ENCODE peak calls at places on chromosomes 6 and 20, in four cellular contexts. Y, T, S and G are unnamed samples.
A peak's percentile ranks its signal among the peaks of the same experiment; 100 is the strongest.

GRCh38 chr6:147022041-147022440 is 182.2 kb upstream of the STXBP5 start:
- DNase-seq in Y (peak; percentile 46), T (no peak), S (no peak), G (peak; percentile 70)

GRCh38 chr20:5658897-5659296 is 91.3 kb upstream of the SHLD1 start:
- DNase-seq in Y (peak; percentile 96), T (peak; percentile 33), S (peak; percentile 37), G (peak; percentile 80)

GRCh38 chr6:153170511-153170910 is 39.4 kb upstream of the RGS17 start:
- DNase-seq in Y (peak; percentile 84), T (no peak), S (no peak), G (peak; percentile 27)

GRCh38 chr20:58069796-58070663 is 158.4 kb downstream of the ANKRD60 start:
- DNase-seq in Y (no peak), T (no peak), S (no peak), G (no peak)

GRCh38 chr6:16769986-16770376 is 8.7 kb upstream of the ATXN1 start:
- DNase-seq in Y (peak; percentile 82), T (no peak), S (no peak), G (peak; percentile 92)

GRCh38 chr20:6699931-6700562 is 67.4 kb upstream of the BMP2 start:
- DNase-seq in Y (no peak), T (no peak), S (no peak), G (no peak)

GRCh38 chr6:71349395-71349794 is 60.8 kb downstream of the OGFRL1 start:
- DNase-seq in Y (peak; percentile 74), T (no peak), S (no peak), G (peak; percentile 71)

GRCh38 chr6:65088575-65088974 is 618.5 kb downstream of the EYS start:
- DNase-seq in Y (no peak), T (no peak), S (no peak), G (no peak)

GRCh38 chr6:5398530-5398929 is 137.2 kb downstream of the FARS2 start:
- DNase-seq in Y (peak; percentile 74), T (no peak), S (no peak), G (peak; percentile 42)

GRCh38 chr6:168133186-168133585 is 54.2 kb upstream of the FRMD1 start:
- DNase-seq in Y (peak; percentile 54), T (peak; percentile 47), S (no peak), G (peak; percentile 54)

GRCh38 chr6:16741112-16742016 is 19.9 kb downstream of the ATXN1 start:
- DNase-seq in Y (peak; percentile 96), T (no peak), S (no peak), G (peak; percentile 96)

GRCh38 chr6:135568366-135568765 is 70.8 kb upstream of the AHI1 start:
- DNase-seq in Y (peak; percentile 81), T (no peak), S (peak; percentile 52), G (peak; percentile 91)

GRCh38 chr6:47298475-47298874 is 11.2 kb downstream of the TNFRSF21 start:
- DNase-seq in Y (no peak), T (no peak), S (no peak), G (no peak)
- H3K4me3 ChIP-seq in Y (no peak overlapping the region), T (no peak overlapping the region), S (no peak overlapping the region), G (no peak overlapping the region)

GRCh38 chr20:24207803-24208300 is 219.3 kb upstream of the GGTLC1 start:
- DNase-seq in Y (no peak), T (no peak), S (no peak), G (no peak)

GRCh38 chr20:24206995-24207394 is 218.4 kb upstream of the GGTLC1 start:
- DNase-seq in Y (peak; percentile 2), T (no peak), S (no peak), G (no peak)

GRCh38 chr20:24212494-24212893 is 223.9 kb upstream of the GGTLC1 start:
- DNase-seq in Y (no peak), T (no peak), S (no peak), G (no peak)

GRCh38 chr20:24211972-24212371 is 223.4 kb upstream of the GGTLC1 start:
- DNase-seq in Y (no peak), T (no peak), S (no peak), G (no peak)

GRCh38 chr20:24208652-24209051 is 220.1 kb upstream of the GGTLC1 start:
- DNase-seq in Y (no peak), T (no peak), S (no peak), G (no peak)
- TF ChIP-seq CTCF in Y (no peak), T (no peak), S (no peak), G (no peak)

GRCh38 chr6:36120539-36120938 is 9.8 kb upstream of the MAPK13 start:
- DNase-seq in Y (no peak), T (no peak), S (peak; percentile 7), G (no peak)
- H3K4me3 ChIP-seq in Y (no peak overlapping the region), T (no peak overlapping the region), S (no peak overlapping the region), G (no peak overlapping the region)

GRCh38 chr6:3209114-3210023 is 18.1 kb downstream of the TUBB2B start:
- DNase-seq in Y (peak; percentile 98), T (no peak), S (peak; percentile 12), G (peak; percentile 96)
- TF ChIP-seq CTCF in Y (peak; percentile 22), T (no peak), S (no peak), G (peak; percentile 32)

GRCh38 chr20:437787-438486 is 24.4 kb downstream of the TBC1D20 start:
- DNase-seq in Y (no peak), T (no peak), S (no peak), G (no peak)
- H3K4me3 ChIP-seq in Y (no peak overlapping the region), T (no peak overlapping the region), S (no peak overlapping the region), G (no peak overlapping the region)